ENCODE peak calls at places on chromosomes 7 and 10, in eight cellular contexts. R is NCI-H2029; O is foreskin fibroblast; H is stimulated activated CD8-positive, alpha-beta memory T cell treated with anti-CD3 and anti-CD28 coated beads, Interleukin-15, amount 100 ng/mL, for 4 hours; T is activated T-cell treated with anti-CD3 and anti-CD28 coated beads, Interleukin-2, amount 50 U/mL, for 4 hours; V is M059J; W is hippocampal formation; B is HTR-8/SVneo. U is an unnamed sample.

GRCh38 chr10:7520496-7521485 is 110.0 kb upstream of the SFMBT2 start:
- DNase-seq in T (no peak), W (no peak), R (no peak), O (no peak), B (no peak), V (peak; percentile 12), H (no peak), U (no peak)

GRCh38 chr7:3861941-3862340 is 560.9 kb downstream of the SDK1 start:
- DNase-seq in T (no peak), B (peak; percentile 54), R (no peak), O (peak; percentile 83), V (peak; percentile 7), W (no peak), H (no peak), U (no peak)

GRCh38 chr7:84950836-84951235 is 236.0 kb downstream of the SEMA3D start:
- DNase-seq in H (no peak), W (no peak), R (no peak), O (peak; percentile 56), V (peak; percentile 55), B (no peak), T (no peak), U (no peak)

GRCh38 chr7:140036224-140036651 is 26.5 kb downstream of the PARP12 start:
- DNase-seq in V (peak; percentile 61), R (no peak), H (no peak), W (no peak), B (no peak), O (no peak), T (no peak), U (no peak)

GRCh38 chr7:129401228-129401967 is 32.8 kb upstream of the STRIP2 start:
- DNase-seq in O (peak; percentile 24), W (no peak), R (no peak), V (peak; percentile 76), T (no peak), B (peak; percentile 43), H (no peak), U (no peak)

GRCh38 chr7:151023211-151023610 is 1.1 kb downstream of the ATG9B start:
- DNase-seq in H (no peak), V (no peak), B (no peak), O (no peak), W (no peak), T (no peak), R (no peak), U (no peak)

GRCh38 chr10:126902157-126902556 is 3.1 kb upstream of the DOCK1 start:
- DNase-seq in O (peak; percentile 82), B (peak; percentile 64), H (no peak), R (no peak), W (no peak), T (no peak), V (peak; percentile 98), U (no peak)

GRCh38 chr7:128168667-128169210 is 72.3 kb upstream of the LEP start:
- DNase-seq in H (no peak), W (no peak), O (peak; percentile 32), R (no peak), B (peak; percentile 20), V (no peak), T (no peak), U (no peak)

GRCh38 chr10:88793747-88794299 is 8.7 kb upstream of the LIPM start:
- DNase-seq in H (no peak), T (no peak), W (no peak), R (no peak), B (peak; percentile 3), O (peak; percentile 61), V (peak; percentile 83), U (no peak)

GRCh38 chr7:158723266-158723665 is 18.7 kb upstream of the NCAPG2 start:
- DNase-seq in T (no peak), W (no peak), V (no peak), O (no peak), B (no peak), R (no peak), H (no peak), U (no peak)

GRCh38 chr7:140393756-140394306 is 4.5 kb downstream of the SLC37A3 start:
- DNase-seq in V (no peak), O (no peak), B (no peak), T (no peak), R (no peak), H (no peak), W (no peak), U (no peak)

GRCh38 chr7:73974101-73974947 is 53.6 kb upstream of the ELN start:
- DNase-seq in W (no peak), H (no peak), B (no peak), O (no peak), T (no peak), R (no peak), V (no peak), U (peak; percentile 61)

GRCh38 chr7:155374276-155375252 is 76.9 kb downstream of the INSIG1 start:
- DNase-seq in O (no peak), T (no peak), R (no peak), H (no peak), W (no peak), V (no peak), B (no peak), U (no peak)

GRCh38 chr10:69515699-69516547 is 57.3 kb downstream of the NEUROG3 start:
- DNase-seq in W (peak; percentile 39), O (peak; percentile 85), B (peak; percentile 83), H (peak; percentile 47), V (peak; percentile 63), R (peak; percentile 11), T (peak; percentile 76), U (no peak)

GRCh38 chr7:106895246-106895864 is 30.3 kb downstream of the PIK3CG start:
- DNase-seq in B (no peak), O (no peak), T (no peak), R (no peak), H (no peak), V (peak; percentile 33), W (no peak), U (no peak)

GRCh38 chr10:70444613-70445222 is 3.2 kb upstream of the NODAL start:
- DNase-seq in H (no peak), V (no peak), W (no peak), B (no peak), T (no peak), O (no peak), R (no peak), U (no peak)